ENCODE peak calls at places on chromosomes 6 and 20, in five cellular contexts. N, U, R, X and L are unnamed samples.

GRCh38 chr20:63553933-63554290 is at the start of gene FNDC11:
- DNase-seq in R (peak; percentile 58), X (peak; percentile 70), N (peak; percentile 54), U (peak; percentile 75), L (peak; percentile 16)

GRCh38 chr20:10478205-10478604 is 43.1 kb downstream of the SLX4IP start:
- DNase-seq in X (no peak), N (no peak), U (no peak), R (no peak), L (no peak)

GRCh38 chr20:20085071-20085470 is 32.7 kb downstream of the CFAP61 start:
- DNase-seq in R (no peak), X (no peak), N (no peak), U (no peak), L (no peak)

GRCh38 chr20:35129647-35130069 is 17.5 kb downstream of the EDEM2 start:
- DNase-seq in X (no peak), R (no peak), U (no peak), N (no peak), L (peak; percentile 16)

GRCh38 chr6:160203953-160204352 is 54.7 kb downstream of the SLC22A2 start:
- DNase-seq in R (no peak), U (no peak), N (no peak), X (no peak), L (no peak)

GRCh38 chr6:170279977-170280688 is 10.7 kb downstream of the DLL1 start:
- DNase-seq in N (peak; percentile 58), U (peak; percentile 94), R (peak; percentile 75), X (peak; percentile 60), L (peak; percentile 95)

GRCh38 chr6:145893586-145893985 is 70.6 kb downstream of the SHPRH start:
- DNase-seq in X (no peak), R (no peak), N (no peak), U (no peak), L (no peak)

GRCh38 chr6:154471609-154472362 is 38.7 kb downstream of the CNKSR3 start:
- DNase-seq in X (no peak), R (no peak), U (peak; percentile 97), N (no peak), L (peak; percentile 98)

GRCh38 chr6:46465294-46466165 is 25.7 kb downstream of the RCAN2 start:
- DNase-seq in X (no peak), N (no peak), U (no peak), R (no peak), L (no peak)

GRCh38 chr6:33197431-33198048 is 2.9 kb downstream of the RXRB start:
- DNase-seq in X (peak; percentile 82), R (peak; percentile 76), U (peak; percentile 40), N (peak; percentile 43), L (peak; percentile 15)

GRCh38 chr6:71228461-71229041 is 60.1 kb upstream of the OGFRL1 start:
- DNase-seq in U (no peak), R (no peak), N (no peak), X (no peak), L (no peak)

GRCh38 chr20:32301719-32302506 is 24.5 kb downstream of the KIF3B start:
- DNase-seq in X (no peak), N (no peak), U (no peak), R (no peak), L (no peak)